ENCODE peak calls at places on chromosomes 4 and X, in ten cellular contexts. A is thoracic aorta; N is HCT116; I is upper lobe of right lung; F is WERI-Rb-1; U is tibial artery; G is CD8-positive, alpha-beta T cell; O is K562; J is body of pancreas; Q is hepatocyte. X is an unnamed sample. For H3K36me3, the result is how much of the 10 kb centered on the place peaks cover.

GRCh38 chrX:132958086-132958703 is at the start of gene HS6ST2:
- DNase-seq in A (no peak), N (peak), I (peak), F (no peak), U (no peak), G (no peak), O (no peak), J (peak), Q (peak), X (no peak)

GRCh38 chr4:185112104-185112503 is 31.0 kb upstream of the SLC25A4 start:
- DNase-seq in A (peak), N (peak), I (no peak), F (no peak), U (peak), G (no peak), O (peak), J (peak), Q (peak), X (peak)

GRCh38 chr4:185775792-185776555 is 36.0 kb downstream of the SORBS2 start:
- DNase-seq in A (no peak), N (no peak), I (no peak), F (no peak), U (no peak), G (no peak), O (no peak), J (no peak), Q (no peak), X (no peak)

GRCh38 chr4:1583859-1584258 is 100.3 kb downstream of the FAM53A start:
- DNase-seq in A (no peak), N (no peak), I (no peak), F (no peak), U (no peak), G (no peak), O (no peak), J (no peak), Q (no peak), X (no peak)

GRCh38 chrX:108032944-108033343 is 11.9 kb upstream of the VSIG1 start:
- DNase-seq in A (no peak), N (no peak), I (no peak), F (no peak), U (no peak), G (no peak), O (no peak), J (no peak), Q (no peak), X (no peak)

GRCh38 chrX:12052109-12052508 is 86.2 kb upstream of the FRMPD4 start:
- DNase-seq in A (no peak), N (no peak), I (no peak), F (no peak), U (no peak), G (no peak), O (no peak), J (no peak), Q (no peak), X (no peak)

GRCh38 chr4:133156096-133156495 is 7.0 kb downstream of the PCDH10 start:
- DNase-seq in A (no peak), N (no peak), I (no peak), F (no peak), U (no peak), G (no peak), O (no peak), J (no peak), Q (no peak), X (no peak)

GRCh38 chrX:137418086-137418485 is 147.8 kb upstream of the ZIC3 start:
- DNase-seq in A (no peak), N (no peak), I (no peak), F (no peak), U (no peak), G (no peak), O (no peak), J (no peak), Q (no peak), X (no peak)

GRCh38 chrX:111041018-111041462 is 55.0 kb upstream of the PAK3 start:
- DNase-seq in A (no peak), N (no peak), I (no peak), F (no peak), U (no peak), G (no peak), O (no peak), J (no peak), Q (peak), X (no peak)

GRCh38 chr4:55086561-55086960 is 38.8 kb downstream of the KDR start:
- DNase-seq in A (no peak), N (no peak), I (no peak), F (no peak), U (no peak), G (no peak), O (no peak), J (no peak), Q (no peak), X (no peak)

GRCh38 chr4:110190249-110190648 is 8.2 kb downstream of the ELOVL6 start:
- DNase-seq in A (no peak), N (no peak), I (no peak), F (no peak), U (no peak), G (no peak), O (no peak), J (no peak), Q (no peak), X (no peak)

GRCh38 chr4:84622959-84623358 is 40.0 kb downstream of the CDS1 start:
- DNase-seq in A (no peak), N (no peak), I (no peak), F (no peak), U (no peak), G (no peak), O (no peak), J (no peak), Q (no peak), X (no peak)

GRCh38 chrX:82813671-82814078 is 694.4 kb upstream of the POU3F4 start:
- DNase-seq in A (no peak), N (peak), I (no peak), F (no peak), U (no peak), G (no peak), O (no peak), J (no peak), Q (peak), X (no peak)

GRCh38 chr4:108571027-108571569 is 49.3 kb upstream of the RPL34 start:
- DNase-seq in A (no peak), N (no peak), I (no peak), F (no peak), U (no peak), G (no peak), O (no peak), J (no peak), Q (no peak), X (no peak)

GRCh38 chr4:119498520-119498919 is 130.1 kb downstream of the PDE5A start:
- DNase-seq in A (no peak), N (no peak), I (no peak), F (no peak), U (peak), G (no peak), O (no peak), J (peak), Q (peak), X (no peak)

GRCh38 chr4:28469387-28469786 is 1608.7 kb downstream of the STIM2 start:
- DNase-seq in A (no peak), N (no peak), I (no peak), F (no peak), U (no peak), G (no peak), O (no peak), J (no peak), Q (no peak), X (no peak)

GRCh38 chrX:43718956-43719355 is 62.9 kb downstream of the MAOA start:
- DNase-seq in A (no peak), N (no peak), I (no peak), F (no peak), U (no peak), G (no peak), O (no peak), J (no peak), Q (no peak), X (no peak)

GRCh38 chr4:102438873-102439614 is 62.1 kb upstream of the NFKB1 start:
- DNase-seq in A (no peak), N (no peak), I (no peak), F (no peak), U (no peak), G (no peak), O (no peak), J (no peak), Q (peak), X (no peak)

GRCh38 chrX:136766785-136767103 is 14.0 kb downstream of the ARHGEF6 start:
- DNase-seq in A (no peak), N (no peak), I (no peak), F (no peak), U (no peak), G (no peak), O (no peak), J (no peak), Q (no peak), X (peak)

GRCh38 chr4:181685461-181685860 is 557.7 kb upstream of the TENM3 start:
- DNase-seq in A (no peak), N (no peak), I (no peak), F (no peak), U (no peak), G (no peak), O (no peak), J (no peak), Q (no peak), X (no peak)

GRCh38 chr4:24771241-24771640 is 24.1 kb upstream of the SOD3 start:
- DNase-seq in A (no peak), N (no peak), I (no peak), F (no peak), U (no peak), G (no peak), O (no peak), J (no peak), Q (no peak), X (no peak)

GRCh38 chrX:149638860-149639259 is 7.3 kb upstream of the TMEM185A start:
- DNase-seq in A (no peak), N (no peak), I (no peak), F (no peak), U (no peak), G (no peak), O (no peak), J (no peak), Q (no peak), X (no peak)

GRCh38 chrX:121876316-121876715 is 828.9 kb downstream of the GLUD2 start:
- DNase-seq in A (no peak), N (no peak), I (no peak), F (no peak), U (no peak), G (no peak), O (no peak), J (no peak), Q (no peak), X (no peak)

GRCh38 chr4:52604215-52604614 is 54.9 kb downstream of the USP46 start:
- DNase-seq in A (no peak), N (no peak), I (no peak), F (no peak), U (no peak), G (no peak), O (no peak), J (peak), Q (no peak), X (no peak)

GRCh38 chr4:52600275-52600674 is 58.8 kb downstream of the USP46 start:
- DNase-seq in A (no peak), N (no peak), I (no peak), F (no peak), U (no peak), G (no peak), O (no peak), J (no peak), Q (no peak), X (peak)

GRCh38 chr4:52606766-52607165 is 52.3 kb downstream of the USP46 start:
- DNase-seq in A (no peak), N (no peak), I (no peak), F (no peak), U (no peak), G (no peak), O (no peak), J (no peak), Q (no peak), X (no peak)

GRCh38 chr4:52611030-52611555 is 48.0 kb downstream of the USP46 start:
- DNase-seq in A (no peak), N (no peak), I (no peak), F (peak), U (no peak), G (no peak), O (no peak), J (no peak), Q (no peak), X (no peak)

DNA sequence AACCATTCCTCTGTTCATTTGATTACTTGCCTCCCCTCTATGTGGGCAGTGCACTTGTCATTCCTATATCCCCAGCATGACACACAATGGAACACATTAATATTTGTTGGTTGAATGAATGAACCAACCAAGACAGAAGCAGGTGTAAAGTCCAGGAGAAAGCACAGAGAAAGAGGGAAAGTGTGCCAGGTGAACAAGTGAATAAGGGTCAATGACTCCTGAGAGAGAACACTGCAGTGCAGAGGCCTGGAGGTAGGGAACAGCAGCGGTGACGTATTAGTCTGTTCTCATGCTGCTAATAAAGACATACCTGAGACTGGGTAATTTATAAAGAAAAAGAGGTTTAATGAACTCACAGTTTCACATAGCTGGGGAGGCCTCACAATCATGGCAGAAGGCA is 53.1 kb downstream of the USP46 start:
- DNase-seq in A (no peak), N (no peak), I (no peak), F (no peak), U (no peak), G (no peak), O (no peak), J (no peak), Q (no peak), X (no peak)
- H3K36me3 ChIP-seq in A (under half), N (under half), I (under half), F (under half), U (under half), G (under half), O (under half), J (under half), Q (under half), X (half or more)

GRCh38 chrX:5236749-5237148 is 991.9 kb downstream of the NLGN4X start:
- DNase-seq in A (no peak), N (no peak), I (no peak), F (no peak), U (no peak), G (no peak), O (no peak), J (no peak), Q (no peak), X (no peak)

GRCh38 chrX:5233830-5234229 is 994.8 kb downstream of the NLGN4X start:
- DNase-seq in A (no peak), N (no peak), I (no peak), F (no peak), U (no peak), G (no peak), O (no peak), J (no peak), Q (no peak), X (no peak)

GRCh38 chrX:5236096-5236495 is 992.6 kb downstream of the NLGN4X start:
- DNase-seq in A (no peak), N (no peak), I (no peak), F (peak), U (no peak), G (no peak), O (no peak), J (no peak), Q (peak), X (no peak)
- TF ChIP-seq CTCF in A (no peak), N (no peak), I (peak), F (peak), U (no peak), G (no peak), O (no peak), J (peak), Q (no peak), X (no peak)

GRCh38 chr4:67581913-67582312 is 23.4 kb downstream of the STAP1 start:
- DNase-seq in A (no peak), N (no peak), I (no peak), F (no peak), U (no peak), G (no peak), O (no peak), J (no peak), Q (no peak), X (no peak)

GRCh38 chr4:67580577-67580976 is 22.1 kb downstream of the STAP1 start:
- DNase-seq in A (no peak), N (no peak), I (no peak), F (no peak), U (no peak), G (no peak), O (no peak), J (no peak), Q (no peak), X (no peak)

GRCh38 chr4:67587156-67587555 is 28.6 kb downstream of the STAP1 start:
- DNase-seq in A (no peak), N (no peak), I (no peak), F (no peak), U (no peak), G (no peak), O (no peak), J (peak), Q (no peak), X (no peak)

GRCh38 chr4:67581208-67581857 is 22.8 kb downstream of the STAP1 start:
- DNase-seq in A (no peak), N (no peak), I (no peak), F (no peak), U (no peak), G (no peak), O (no peak), J (no peak), Q (no peak), X (no peak)

GRCh38 chr4:67584496-67584895 is 26.0 kb downstream of the STAP1 start:
- DNase-seq in A (no peak), N (no peak), I (no peak), F (no peak), U (no peak), G (no peak), O (no peak), J (no peak), Q (no peak), X (no peak)
- H3K36me3 ChIP-seq in A (under half), N (under half), I (under half), F (under half), U (under half), G (under half), O (under half), J (under half), Q (under half), X (under half)

GRCh38 chr4:163473576-163473975 is at the start of gene TKTL2:
- DNase-seq in A (no peak), N (no peak), I (no peak), F (no peak), U (no peak), G (no peak), O (peak), J (no peak), Q (no peak), X (no peak)
- TF ChIP-seq CTCF in A (no peak), N (no peak), I (no peak), F (no peak), U (no peak), G (no peak), O (no peak), J (no peak), Q (no peak), X (no peak)

DNA sequence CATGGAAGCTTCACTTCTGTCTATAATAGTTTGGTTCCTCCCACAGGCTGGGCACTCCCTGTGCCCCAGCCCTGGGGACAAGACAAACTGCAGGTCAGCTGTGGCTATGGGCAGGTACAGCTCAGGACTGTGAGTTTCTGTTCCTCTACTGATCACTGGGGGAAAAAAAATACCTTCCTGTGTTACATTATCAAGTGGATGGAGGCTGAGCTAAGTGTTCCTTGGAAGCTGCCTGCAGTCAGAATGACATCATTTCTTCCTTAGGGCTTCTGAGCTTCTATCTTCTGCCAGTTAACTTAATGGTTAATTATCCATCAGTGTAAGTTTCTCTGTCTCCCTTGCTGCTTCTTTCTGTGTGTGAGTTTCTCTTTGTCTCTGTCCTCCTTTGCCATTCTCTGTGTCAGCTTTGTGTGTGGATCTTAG is 4.6 kb downstream of the RAB33A start:
- DNase-seq in A (no peak), N (no peak), I (no peak), F (no peak), U (no peak), G (no peak), O (no peak), J (no peak), Q (no peak), X (no peak)
- H3K36me3 ChIP-seq in A (under half), N (under half), I (under half), F (under half), U (under half), G (under half), O (under half), J (under half), Q (under half), X (under half)

DNA sequence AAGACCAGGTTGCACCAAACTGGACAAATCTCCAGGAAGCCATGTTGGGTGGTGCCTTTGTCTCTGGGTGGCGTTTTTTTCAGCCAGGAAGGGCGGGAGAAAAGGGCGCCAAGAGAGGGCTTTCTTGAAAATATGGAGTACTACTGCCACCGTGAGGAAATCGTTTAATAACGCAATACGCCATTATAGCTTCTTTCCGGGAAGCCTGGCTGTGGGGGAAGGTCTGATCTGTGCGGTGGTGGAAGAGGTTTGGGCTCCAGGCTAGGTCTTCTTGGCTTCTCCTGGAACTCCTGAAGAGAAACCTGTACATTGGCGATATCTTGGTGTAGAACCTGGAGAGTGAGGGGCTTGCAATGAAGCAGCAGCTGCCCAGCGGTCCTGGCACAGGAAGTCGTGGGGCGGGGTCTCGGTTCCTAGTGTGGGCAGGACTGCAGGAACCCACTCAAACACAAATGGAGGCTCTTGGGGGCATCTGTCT is 202.7 kb downstream of the OR13H1 start:
- DNase-seq in A (no peak), N (peak), I (no peak), F (peak), U (no peak), G (peak), O (peak), J (peak), Q (no peak), X (no peak)
- TF ChIP-seq CTCF in A (no peak), N (no peak), I (no peak), F (peak), U (no peak), G (no peak), O (peak), J (peak), Q (no peak), X (no peak)

GRCh38 chrX:119784747-119785446 is 6.5 kb downstream of the RPL39 start:
- DNase-seq in A (no peak), N (no peak), I (peak), F (peak), U (no peak), G (peak), O (peak), J (peak), Q (no peak), X (no peak)

GRCh38 chrX:119778829-119779228 is 12.6 kb downstream of the RPL39 start:
- DNase-seq in A (no peak), N (no peak), I (no peak), F (no peak), U (no peak), G (no peak), O (no peak), J (no peak), Q (no peak), X (no peak)

GRCh38 chrX:119783026-119783425 is 8.4 kb downstream of the RPL39 start:
- DNase-seq in A (no peak), N (no peak), I (no peak), F (no peak), U (no peak), G (no peak), O (no peak), J (no peak), Q (no peak), X (no peak)
- H3K36me3 ChIP-seq in A (under half), N (under half), I (under half), F (half or more), U (under half), G (under half), O (half or more), J (under half), Q (under half), X (under half)

DNA sequence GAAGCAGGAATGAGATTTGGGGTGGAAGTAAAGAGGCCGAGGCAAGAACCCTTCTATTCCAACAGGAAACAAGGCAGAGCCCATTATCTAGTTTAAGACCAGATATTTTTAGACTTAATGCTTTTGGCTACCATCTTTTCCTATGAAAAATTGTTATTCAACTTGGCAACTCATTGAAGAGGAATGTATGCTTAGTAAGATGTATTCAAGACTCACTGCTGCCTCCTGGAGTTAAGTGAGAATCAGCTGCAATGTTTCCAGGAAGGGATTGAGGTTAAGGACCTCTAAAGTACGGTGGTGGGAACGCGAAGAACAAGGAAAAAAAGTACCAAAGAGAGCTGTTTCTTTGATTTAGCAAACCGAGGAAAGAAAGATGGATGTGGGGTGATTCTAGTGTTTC is 89.1 kb downstream of the RAPGEF2 start:
- DNase-seq in A (no peak), N (peak), I (no peak), F (no peak), U (no peak), G (no peak), O (peak), J (no peak), Q (peak), X (no peak)
- TF ChIP-seq CTCF in A (no peak), N (peak), I (peak), F (peak), U (no peak), G (no peak), O (peak), J (peak), Q (peak), X (peak)

GRCh38 chr4:106333186-106333585 is 16.8 kb downstream of the AIMP1 start:
- DNase-seq in A (no peak), N (no peak), I (no peak), F (no peak), U (no peak), G (no peak), O (no peak), J (no peak), Q (no peak), X (no peak)
- H3K36me3 ChIP-seq in A (under half), N (under half), I (half or more), F (half or more), U (half or more), G (under half), O (half or more), J (under half), Q (under half), X (under half)